ENCODE peak calls at places on chromosomes 16 and 17, in six cellular contexts. I is left cardiac atrium; C is amygdala; B is HT1080; P is NCI-H2029 treated with DMSO at 0.1 percent for 48 hours; W is stimulated activated CD8-positive, alpha-beta memory T cell treated with anti-CD3 and anti-CD28 coated beads, Interleukin-2, amount 100 ng/mL, for 48 hours. T is an unnamed sample.

GRCh38 chr16:2343211-2343610 is 2.7 kb upstream of the ABCA3 start:
- DNase-seq in P (no peak), B (no peak), C (no peak), W (no peak), I (no peak), T (no peak)

GRCh38 chr17:12768267-12768666 is 21.0 kb upstream of the ARHGAP44 start:
- DNase-seq in W (no peak), P (no peak), I (no peak), B (no peak), C (no peak), T (no peak)

GRCh38 chr17:12227547-12227946 is 206.9 kb downstream of the MAP2K4 start:
- DNase-seq in B (no peak), I (no peak), W (no peak), C (no peak), P (no peak), T (no peak)

GRCh38 chr16:1871974-1872635 is at the start of gene MEIOB:
- DNase-seq in B (no peak), W (peak), P (no peak), C (no peak), I (peak), T (peak)

GRCh38 chr17:63631626-63632025 is 9.4 kb downstream of the MAP3K3 start:
- DNase-seq in W (no peak), I (no peak), C (no peak), B (no peak), P (no peak), T (no peak)

GRCh38 chr17:27502526-27503324 is 46.5 kb downstream of the KSR1 start:
- DNase-seq in C (no peak), B (no peak), W (no peak), I (peak), P (no peak), T (no peak)

GRCh38 chr17:39926135-39926587 is 1.2 kb downstream of the ORMDL3 start:
- DNase-seq in P (no peak), B (no peak), I (no peak), C (no peak), W (no peak), T (no peak)

GRCh38 chr17:1312261-1312870 is 32.9 kb downstream of the TRARG1 start:
- DNase-seq in C (no peak), I (no peak), P (no peak), B (no peak), W (no peak), T (peak)

GRCh38 chr16:47657032-47657431 is 195.9 kb downstream of the PHKB start:
- DNase-seq in P (no peak), W (no peak), I (no peak), B (no peak), C (no peak), T (no peak)

GRCh38 chr16:48542020-48542473 is 67.9 kb downstream of the N4BP1 start:
- DNase-seq in B (peak), C (peak), P (no peak), I (peak), W (no peak), T (no peak)

GRCh38 chr16:11836653-11837244 is 14.6 kb downstream of the RSL1D1 start:
- DNase-seq in P (no peak), I (no peak), B (peak), C (no peak), W (no peak), T (no peak)

GRCh38 chr17:17391575-17392370 is 85.0 kb upstream of the MED9 start:
- DNase-seq in C (no peak), P (no peak), B (no peak), W (no peak), I (no peak), T (no peak)

GRCh38 chr17:22517716-22518115 is 825.4 kb downstream of the KCNJ18 start:
- DNase-seq in W (no peak), P (no peak), C (no peak), I (no peak), B (no peak), T (no peak)

GRCh38 chr17:45019177-45019711 is 32.2 kb downstream of the DCAKD start:
- DNase-seq in I (peak), B (peak), C (peak), P (no peak), W (peak), T (peak)

GRCh38 chr17:62626719-62627218 is 701 bp upstream of the MRC2 start:
- DNase-seq in I (peak), P (no peak), B (peak), W (no peak), C (no peak), T (no peak)

GRCh38 chr16:61836804-61837398 is 199.3 kb downstream of the CDH8 start:
- DNase-seq in B (no peak), P (no peak), W (no peak), C (no peak), I (no peak), T (peak)

T was measured in retina.